ENCODE peak calls at places on chromosomes 6 and 20, in six cellular contexts. One of them, this sample, is unnamed.
A peak's percentile ranks its signal among the peaks of the same experiment; 100 is the strongest.

GRCh38 chr6:17703256-17703694 is 3.5 kb downstream of the NUP153 start:
- DNase-seq in nephron progenitor cell: no peak
- DNase-seq in stimulated activated CD8-positive, alpha-beta memory T cell treated with anti-CD3 and anti-CD28 coated beads, Interleukin-4, amount 100 ng/mL, for 24 hours: no peak
- DNase-seq in NCI-H2081: no peak
- DNase-seq in H9: no peak
- DNase-seq in fibroblast of pulmonary artery: peak; percentile 97
- DNase-seq in this sample: peak; percentile 6

GRCh38 chr20:31608256-31608980 is 3.3 kb downstream of the ID1 start:
- DNase-seq in fibroblast of pulmonary artery: peak; percentile 85
- DNase-seq in NCI-H2081: peak; percentile 97
- DNase-seq in H9: peak; percentile 92
- DNase-seq in stimulated activated CD8-positive, alpha-beta memory T cell treated with anti-CD3 and anti-CD28 coated beads, Interleukin-4, amount 100 ng/mL, for 24 hours: no peak
- DNase-seq in nephron progenitor cell: peak; percentile 80
- DNase-seq in this sample: no peak

GRCh38 chr6:35359744-35360348 is 17.5 kb downstream of the PPARD start:
- DNase-seq in stimulated activated CD8-positive, alpha-beta memory T cell treated with anti-CD3 and anti-CD28 coated beads, Interleukin-4, amount 100 ng/mL, for 24 hours: no peak
- DNase-seq in fibroblast of pulmonary artery: peak; percentile 85
- DNase-seq in H9: no peak
- DNase-seq in nephron progenitor cell: no peak
- DNase-seq in NCI-H2081: no peak
- DNase-seq in this sample: no peak

GRCh38 chr6:79546186-79546585 is 9.0 kb upstream of the LCA5 start:
- DNase-seq in nephron progenitor cell: no peak
- DNase-seq in fibroblast of pulmonary artery: peak; percentile 49
- DNase-seq in stimulated activated CD8-positive, alpha-beta memory T cell treated with anti-CD3 and anti-CD28 coated beads, Interleukin-4, amount 100 ng/mL, for 24 hours: no peak
- DNase-seq in H9: no peak
- DNase-seq in NCI-H2081: no peak
- DNase-seq in this sample: no peak

GRCh38 chr20:63876489-63877036 is 11.5 kb downstream of the TPD52L2 start:
- DNase-seq in stimulated activated CD8-positive, alpha-beta memory T cell treated with anti-CD3 and anti-CD28 coated beads, Interleukin-4, amount 100 ng/mL, for 24 hours: no peak
- DNase-seq in nephron progenitor cell: no peak
- DNase-seq in H9: no peak
- DNase-seq in fibroblast of pulmonary artery: no peak
- DNase-seq in NCI-H2081: no peak
- DNase-seq in this sample: no peak

GRCh38 chr6:7758456-7758855 is 32.6 kb downstream of the BMP6 start:
- DNase-seq in NCI-H2081: no peak
- DNase-seq in nephron progenitor cell: no peak
- DNase-seq in fibroblast of pulmonary artery: peak; percentile 89
- DNase-seq in H9: no peak
- DNase-seq in stimulated activated CD8-positive, alpha-beta memory T cell treated with anti-CD3 and anti-CD28 coated beads, Interleukin-4, amount 100 ng/mL, for 24 hours: no peak
- DNase-seq in this sample: no peak

GRCh38 chr6:21593412-21593926 is at the start of gene SOX4:
- DNase-seq in nephron progenitor cell: peak; percentile 92
- DNase-seq in NCI-H2081: peak; percentile 99
- DNase-seq in H9: peak; percentile 97
- DNase-seq in fibroblast of pulmonary artery: peak; percentile 98
- DNase-seq in stimulated activated CD8-positive, alpha-beta memory T cell treated with anti-CD3 and anti-CD28 coated beads, Interleukin-4, amount 100 ng/mL, for 24 hours: peak; percentile 52
- DNase-seq in this sample: no peak

GRCh38 chr6:163958646-163959045 is 544.1 kb downstream of the QKI start:
- DNase-seq in NCI-H2081: no peak
- DNase-seq in fibroblast of pulmonary artery: peak; percentile 29
- DNase-seq in stimulated activated CD8-positive, alpha-beta memory T cell treated with anti-CD3 and anti-CD28 coated beads, Interleukin-4, amount 100 ng/mL, for 24 hours: no peak
- DNase-seq in nephron progenitor cell: no peak
- DNase-seq in H9: no peak
- DNase-seq in this sample: no peak

GRCh38 chr6:109381007-109381746 is 1.1 kb downstream of the CD164 start:
- DNase-seq in fibroblast of pulmonary artery: no peak
- DNase-seq in nephron progenitor cell: no peak
- DNase-seq in NCI-H2081: no peak
- DNase-seq in stimulated activated CD8-positive, alpha-beta memory T cell treated with anti-CD3 and anti-CD28 coated beads, Interleukin-4, amount 100 ng/mL, for 24 hours: no peak
- DNase-seq in H9: no peak
- DNase-seq in this sample: no peak

GRCh38 chr6:138765896-138766487 is 7.6 kb upstream of the CCDC28A start:
- DNase-seq in NCI-H2081: peak; percentile 38
- DNase-seq in stimulated activated CD8-positive, alpha-beta memory T cell treated with anti-CD3 and anti-CD28 coated beads, Interleukin-4, amount 100 ng/mL, for 24 hours: no peak
- DNase-seq in H9: no peak
- DNase-seq in nephron progenitor cell: no peak
- DNase-seq in fibroblast of pulmonary artery: peak; percentile 72
- DNase-seq in this sample: no peak

GRCh38 chr6:10373642-10374359 is 41.1 kb downstream of the TFAP2A start:
- DNase-seq in H9: no peak
- DNase-seq in stimulated activated CD8-positive, alpha-beta memory T cell treated with anti-CD3 and anti-CD28 coated beads, Interleukin-4, amount 100 ng/mL, for 24 hours: no peak
- DNase-seq in fibroblast of pulmonary artery: no peak
- DNase-seq in nephron progenitor cell: no peak
- DNase-seq in NCI-H2081: no peak
- DNase-seq in this sample: no peak

GRCh38 chr6:163281661-163282060 is 132.9 kb upstream of the QKI start:
- DNase-seq in stimulated activated CD8-positive, alpha-beta memory T cell treated with anti-CD3 and anti-CD28 coated beads, Interleukin-4, amount 100 ng/mL, for 24 hours: no peak
- DNase-seq in NCI-H2081: no peak
- DNase-seq in H9: no peak
- DNase-seq in nephron progenitor cell: no peak
- DNase-seq in fibroblast of pulmonary artery: no peak
- DNase-seq in this sample: no peak

GRCh38 chr6:40247516-40248115 is 313.4 kb upstream of the MOCS1 start:
- DNase-seq in H9: no peak
- DNase-seq in NCI-H2081: no peak
- DNase-seq in stimulated activated CD8-positive, alpha-beta memory T cell treated with anti-CD3 and anti-CD28 coated beads, Interleukin-4, amount 100 ng/mL, for 24 hours: no peak
- DNase-seq in nephron progenitor cell: no peak
- DNase-seq in fibroblast of pulmonary artery: no peak
- DNase-seq in this sample: no peak

GRCh38 chr6:3139090-3139903 is 18.0 kb downstream of the TUBB2A start:
- DNase-seq in NCI-H2081: peak; percentile 89
- DNase-seq in fibroblast of pulmonary artery: peak; percentile 44
- DNase-seq in H9: no peak
- DNase-seq in nephron progenitor cell: no peak
- DNase-seq in stimulated activated CD8-positive, alpha-beta memory T cell treated with anti-CD3 and anti-CD28 coated beads, Interleukin-4, amount 100 ng/mL, for 24 hours: no peak
- DNase-seq in this sample: no peak

GRCh38 chr20:23061713-23062561 is 12.5 kb upstream of the THBD start:
- DNase-seq in stimulated activated CD8-positive, alpha-beta memory T cell treated with anti-CD3 and anti-CD28 coated beads, Interleukin-4, amount 100 ng/mL, for 24 hours: no peak
- DNase-seq in H9: peak; percentile 82
- DNase-seq in nephron progenitor cell: no peak
- DNase-seq in NCI-H2081: peak; percentile 70
- DNase-seq in fibroblast of pulmonary artery: peak; percentile 89
- DNase-seq in this sample: no peak

GRCh38 chr6:95648636-95649035 is 71.3 kb downstream of the MANEA start:
- DNase-seq in NCI-H2081: peak; percentile 3
- DNase-seq in H9: no peak
- DNase-seq in stimulated activated CD8-positive, alpha-beta memory T cell treated with anti-CD3 and anti-CD28 coated beads, Interleukin-4, amount 100 ng/mL, for 24 hours: no peak
- DNase-seq in fibroblast of pulmonary artery: no peak
- DNase-seq in nephron progenitor cell: no peak
- DNase-seq in this sample: no peak

GRCh38 chr6:134689177-134689576 is 260.7 kb downstream of the ALDH8A1 start:
- DNase-seq in NCI-H2081: no peak
- DNase-seq in H9: no peak
- DNase-seq in nephron progenitor cell: no peak
- DNase-seq in stimulated activated CD8-positive, alpha-beta memory T cell treated with anti-CD3 and anti-CD28 coated beads, Interleukin-4, amount 100 ng/mL, for 24 hours: no peak
- DNase-seq in fibroblast of pulmonary artery: no peak
- DNase-seq in this sample: no peak

GRCh38 chr20:37011147-37011546 is 59.6 kb upstream of the SAMHD1 start:
- DNase-seq in nephron progenitor cell: no peak
- DNase-seq in fibroblast of pulmonary artery: no peak
- DNase-seq in stimulated activated CD8-positive, alpha-beta memory T cell treated with anti-CD3 and anti-CD28 coated beads, Interleukin-4, amount 100 ng/mL, for 24 hours: no peak
- DNase-seq in H9: no peak
- DNase-seq in NCI-H2081: no peak
- DNase-seq in this sample: no peak

GRCh38 chr20:59835448-59836395 is 97.7 kb downstream of the SYCP2 start:
- DNase-seq in NCI-H2081: peak; percentile 31
- DNase-seq in fibroblast of pulmonary artery: peak; percentile 14
- DNase-seq in nephron progenitor cell: peak; percentile 46
- DNase-seq in stimulated activated CD8-positive, alpha-beta memory T cell treated with anti-CD3 and anti-CD28 coated beads, Interleukin-4, amount 100 ng/mL, for 24 hours: no peak
- DNase-seq in H9: peak; percentile 65
- DNase-seq in this sample: no peak

GRCh38 chr6:158574800-158575199 is 14.9 kb downstream of the TMEM181 start:
- DNase-seq in fibroblast of pulmonary artery: no peak
- DNase-seq in stimulated activated CD8-positive, alpha-beta memory T cell treated with anti-CD3 and anti-CD28 coated beads, Interleukin-4, amount 100 ng/mL, for 24 hours: no peak
- DNase-seq in NCI-H2081: no peak
- DNase-seq in nephron progenitor cell: no peak
- DNase-seq in H9: no peak
- DNase-seq in this sample: no peak

GRCh38 chr6:112253505-112253841 is 894 bp downstream of the LAMA4 start:
- DNase-seq in fibroblast of pulmonary artery: no peak
- DNase-seq in nephron progenitor cell: no peak
- DNase-seq in stimulated activated CD8-positive, alpha-beta memory T cell treated with anti-CD3 and anti-CD28 coated beads, Interleukin-4, amount 100 ng/mL, for 24 hours: no peak
- DNase-seq in H9: no peak
- DNase-seq in NCI-H2081: peak; percentile 2
- DNase-seq in this sample: no peak

GRCh38 chr6:90896165-90896549 is 309.3 kb upstream of the MAP3K7 start:
- DNase-seq in NCI-H2081: no peak
- DNase-seq in H9: no peak
- DNase-seq in nephron progenitor cell: no peak
- DNase-seq in stimulated activated CD8-positive, alpha-beta memory T cell treated with anti-CD3 and anti-CD28 coated beads, Interleukin-4, amount 100 ng/mL, for 24 hours: no peak
- DNase-seq in fibroblast of pulmonary artery: no peak
- DNase-seq in this sample: no peak

GRCh38 chr6:23633986-23634385 is 492.0 kb upstream of the NRSN1 start:
- DNase-seq in stimulated activated CD8-positive, alpha-beta memory T cell treated with anti-CD3 and anti-CD28 coated beads, Interleukin-4, amount 100 ng/mL, for 24 hours: no peak
- DNase-seq in nephron progenitor cell: no peak
- DNase-seq in H9: no peak
- DNase-seq in NCI-H2081: peak; percentile 84
- DNase-seq in fibroblast of pulmonary artery: no peak
- DNase-seq in this sample: no peak

GRCh38 chr6:11202513-11203305 is 29.8 kb downstream of the NEDD9 start:
- DNase-seq in nephron progenitor cell: peak; percentile 16
- DNase-seq in fibroblast of pulmonary artery: no peak
- DNase-seq in NCI-H2081: peak; percentile 43
- DNase-seq in H9: peak; percentile 59
- DNase-seq in stimulated activated CD8-positive, alpha-beta memory T cell treated with anti-CD3 and anti-CD28 coated beads, Interleukin-4, amount 100 ng/mL, for 24 hours: no peak
- DNase-seq in this sample: peak; percentile 46

This sample was measured in NK-92 treated with Interleukin-12 subunit alpha and Interleukin-12 subunit beta, amount 100 ng/mL, for 24 hours.